ENCODE peak calls at places on chromosomes 2 and 18, in ten cellular contexts. One of them, this sample, is unnamed.

GRCh38 chr2:96665083-96665569 is 22.6 kb downstream of the FER1L5 start:
- DNase-seq in fibroblast of lung: peak; percentile 98
- DNase-seq in posterior cingulate gyrus: no peak
- DNase-seq in CD8-positive, alpha-beta memory T cell: no peak
- DNase-seq in foreskin keratinocyte: peak; percentile 97
- DNase-seq in pons: no peak
- DNase-seq in stimulated activated CD4-positive, alpha-beta T cell treated with anti-CD3 and anti-CD28 coated beads, Interleukin-1b, Interleukin-23, amount 100 ng/mL, for 1 hour: no peak
- DNase-seq in mucosa of gallbladder: no peak
- DNase-seq in neuronal stem cell: no peak
- DNase-seq in left ventricle myocardium superior: no peak
- DNase-seq in this sample: peak; percentile 97

GRCh38 chr18:61912476-61912875 is 19.7 kb upstream of the RNF152 start:
- DNase-seq in fibroblast of lung: no peak
- DNase-seq in posterior cingulate gyrus: no peak
- DNase-seq in CD8-positive, alpha-beta memory T cell: no peak
- DNase-seq in foreskin keratinocyte: no peak
- DNase-seq in pons: no peak
- DNase-seq in stimulated activated CD4-positive, alpha-beta T cell treated with anti-CD3 and anti-CD28 coated beads, Interleukin-1b, Interleukin-23, amount 100 ng/mL, for 1 hour: no peak
- DNase-seq in mucosa of gallbladder: no peak
- DNase-seq in neuronal stem cell: no peak
- DNase-seq in left ventricle myocardium superior: no peak
- DNase-seq in this sample: no peak

GRCh38 chr2:53600835-53601234 is 166.8 kb upstream of the CHAC2 start:
- DNase-seq in fibroblast of lung: no peak
- DNase-seq in posterior cingulate gyrus: no peak
- DNase-seq in CD8-positive, alpha-beta memory T cell: no peak
- DNase-seq in foreskin keratinocyte: peak; percentile 38
- DNase-seq in pons: no peak
- DNase-seq in stimulated activated CD4-positive, alpha-beta T cell treated with anti-CD3 and anti-CD28 coated beads, Interleukin-1b, Interleukin-23, amount 100 ng/mL, for 1 hour: no peak
- DNase-seq in mucosa of gallbladder: no peak
- DNase-seq in neuronal stem cell: no peak
- DNase-seq in left ventricle myocardium superior: no peak
- DNase-seq in this sample: peak; percentile 31

GRCh38 chr2:188293601-188294482 is 2.2 kb downstream of the GULP1 start:
- DNase-seq in fibroblast of lung: peak; percentile 83
- DNase-seq in posterior cingulate gyrus: peak; percentile 42
- DNase-seq in CD8-positive, alpha-beta memory T cell: no peak
- DNase-seq in foreskin keratinocyte: peak; percentile 52
- DNase-seq in pons: peak; percentile 42
- DNase-seq in stimulated activated CD4-positive, alpha-beta T cell treated with anti-CD3 and anti-CD28 coated beads, Interleukin-1b, Interleukin-23, amount 100 ng/mL, for 1 hour: no peak
- DNase-seq in mucosa of gallbladder: peak; percentile 80
- DNase-seq in neuronal stem cell: no peak
- DNase-seq in left ventricle myocardium superior: peak; percentile 65
- DNase-seq in this sample: peak; percentile 53

GRCh38 chr2:69628325-69629038 is 15.1 kb downstream of the AAK1 start:
- DNase-seq in fibroblast of lung: no peak
- DNase-seq in posterior cingulate gyrus: no peak
- DNase-seq in CD8-positive, alpha-beta memory T cell: no peak
- DNase-seq in foreskin keratinocyte: no peak
- DNase-seq in pons: peak; percentile 52
- DNase-seq in stimulated activated CD4-positive, alpha-beta T cell treated with anti-CD3 and anti-CD28 coated beads, Interleukin-1b, Interleukin-23, amount 100 ng/mL, for 1 hour: no peak
- DNase-seq in mucosa of gallbladder: no peak
- DNase-seq in neuronal stem cell: no peak
- DNase-seq in left ventricle myocardium superior: no peak
- DNase-seq in this sample: no peak

GRCh38 chr2:198710562-198710961 is 747.2 kb downstream of the SATB2 start:
- DNase-seq in fibroblast of lung: no peak
- DNase-seq in posterior cingulate gyrus: no peak
- DNase-seq in CD8-positive, alpha-beta memory T cell: no peak
- DNase-seq in foreskin keratinocyte: no peak
- DNase-seq in pons: no peak
- DNase-seq in stimulated activated CD4-positive, alpha-beta T cell treated with anti-CD3 and anti-CD28 coated beads, Interleukin-1b, Interleukin-23, amount 100 ng/mL, for 1 hour: no peak
- DNase-seq in mucosa of gallbladder: no peak
- DNase-seq in neuronal stem cell: no peak
- DNase-seq in left ventricle myocardium superior: no peak
- DNase-seq in this sample: no peak

GRCh38 chr2:86045541-86045940 is 60.1 kb downstream of the POLR1A start:
- DNase-seq in fibroblast of lung: no peak
- DNase-seq in posterior cingulate gyrus: no peak
- DNase-seq in CD8-positive, alpha-beta memory T cell: no peak
- DNase-seq in foreskin keratinocyte: no peak
- DNase-seq in pons: no peak
- DNase-seq in stimulated activated CD4-positive, alpha-beta T cell treated with anti-CD3 and anti-CD28 coated beads, Interleukin-1b, Interleukin-23, amount 100 ng/mL, for 1 hour: no peak
- DNase-seq in mucosa of gallbladder: no peak
- DNase-seq in neuronal stem cell: no peak
- DNase-seq in left ventricle myocardium superior: no peak
- DNase-seq in this sample: no peak

GRCh38 chr2:2572393-2573204 is 241.5 kb upstream of the MYT1L start:
- DNase-seq in fibroblast of lung: no peak
- DNase-seq in posterior cingulate gyrus: no peak
- DNase-seq in CD8-positive, alpha-beta memory T cell: no peak
- DNase-seq in foreskin keratinocyte: no peak
- DNase-seq in pons: no peak
- DNase-seq in stimulated activated CD4-positive, alpha-beta T cell treated with anti-CD3 and anti-CD28 coated beads, Interleukin-1b, Interleukin-23, amount 100 ng/mL, for 1 hour: no peak
- DNase-seq in mucosa of gallbladder: no peak
- DNase-seq in neuronal stem cell: no peak
- DNase-seq in left ventricle myocardium superior: no peak
- DNase-seq in this sample: no peak

GRCh38 chr18:64747803-64748202 is 598.9 kb upstream of the LINC00305 start:
- DNase-seq in fibroblast of lung: no peak
- DNase-seq in posterior cingulate gyrus: no peak
- DNase-seq in CD8-positive, alpha-beta memory T cell: no peak
- DNase-seq in foreskin keratinocyte: no peak
- DNase-seq in pons: no peak
- DNase-seq in stimulated activated CD4-positive, alpha-beta T cell treated with anti-CD3 and anti-CD28 coated beads, Interleukin-1b, Interleukin-23, amount 100 ng/mL, for 1 hour: no peak
- DNase-seq in mucosa of gallbladder: no peak
- DNase-seq in neuronal stem cell: no peak
- DNase-seq in left ventricle myocardium superior: no peak
- DNase-seq in this sample: no peak

GRCh38 chr2:9796056-9796792 is 47.0 kb upstream of the TAF1B start:
- DNase-seq in fibroblast of lung: no peak
- DNase-seq in posterior cingulate gyrus: no peak
- DNase-seq in CD8-positive, alpha-beta memory T cell: no peak
- DNase-seq in foreskin keratinocyte: no peak
- DNase-seq in pons: no peak
- DNase-seq in stimulated activated CD4-positive, alpha-beta T cell treated with anti-CD3 and anti-CD28 coated beads, Interleukin-1b, Interleukin-23, amount 100 ng/mL, for 1 hour: no peak
- DNase-seq in mucosa of gallbladder: no peak
- DNase-seq in neuronal stem cell: no peak
- DNase-seq in left ventricle myocardium superior: peak; percentile 17
- DNase-seq in this sample: no peak

GRCh38 chr2:100321181-100321880 is 970 bp downstream of the LONRF2 start:
- DNase-seq in fibroblast of lung: peak; percentile 15
- DNase-seq in posterior cingulate gyrus: no peak
- DNase-seq in CD8-positive, alpha-beta memory T cell: no peak
- DNase-seq in foreskin keratinocyte: peak; percentile 17
- DNase-seq in pons: peak; percentile 11
- DNase-seq in stimulated activated CD4-positive, alpha-beta T cell treated with anti-CD3 and anti-CD28 coated beads, Interleukin-1b, Interleukin-23, amount 100 ng/mL, for 1 hour: no peak
- DNase-seq in mucosa of gallbladder: peak; percentile 47
- DNase-seq in neuronal stem cell: peak; percentile 33
- DNase-seq in left ventricle myocardium superior: peak; percentile 66
- DNase-seq in this sample: peak; percentile 19

GRCh38 chr2:110149330-110150220 is 34.0 kb upstream of the MALL start:
- DNase-seq in fibroblast of lung: peak; percentile 83
- DNase-seq in posterior cingulate gyrus: no peak
- DNase-seq in CD8-positive, alpha-beta memory T cell: no peak
- DNase-seq in foreskin keratinocyte: peak; percentile 89
- DNase-seq in pons: no peak
- DNase-seq in stimulated activated CD4-positive, alpha-beta T cell treated with anti-CD3 and anti-CD28 coated beads, Interleukin-1b, Interleukin-23, amount 100 ng/mL, for 1 hour: no peak
- DNase-seq in mucosa of gallbladder: no peak
- DNase-seq in neuronal stem cell: no peak
- DNase-seq in left ventricle myocardium superior: no peak
- DNase-seq in this sample: peak; percentile 89

GRCh38 chr2:187302146-187302545 is 145.9 kb downstream of the CALCRL start:
- DNase-seq in fibroblast of lung: peak; percentile 74
- DNase-seq in posterior cingulate gyrus: no peak
- DNase-seq in CD8-positive, alpha-beta memory T cell: no peak
- DNase-seq in foreskin keratinocyte: no peak
- DNase-seq in pons: no peak
- DNase-seq in stimulated activated CD4-positive, alpha-beta T cell treated with anti-CD3 and anti-CD28 coated beads, Interleukin-1b, Interleukin-23, amount 100 ng/mL, for 1 hour: no peak
- DNase-seq in mucosa of gallbladder: no peak
- DNase-seq in neuronal stem cell: no peak
- DNase-seq in left ventricle myocardium superior: no peak
- DNase-seq in this sample: no peak

GRCh38 chr2:208820289-208820688 is 413.7 kb downstream of the PTH2R start:
- DNase-seq in fibroblast of lung: no peak
- DNase-seq in posterior cingulate gyrus: no peak
- DNase-seq in CD8-positive, alpha-beta memory T cell: no peak
- DNase-seq in foreskin keratinocyte: peak; percentile 42
- DNase-seq in pons: peak; percentile 37
- DNase-seq in stimulated activated CD4-positive, alpha-beta T cell treated with anti-CD3 and anti-CD28 coated beads, Interleukin-1b, Interleukin-23, amount 100 ng/mL, for 1 hour: no peak
- DNase-seq in mucosa of gallbladder: no peak
- DNase-seq in neuronal stem cell: no peak
- DNase-seq in left ventricle myocardium superior: no peak
- DNase-seq in this sample: peak; percentile 13

GRCh38 chr2:161436411-161436810 is 20.3 kb downstream of the TBR1 start:
- DNase-seq in fibroblast of lung: peak; percentile 89
- DNase-seq in posterior cingulate gyrus: no peak
- DNase-seq in CD8-positive, alpha-beta memory T cell: no peak
- DNase-seq in foreskin keratinocyte: peak; percentile 75
- DNase-seq in pons: no peak
- DNase-seq in stimulated activated CD4-positive, alpha-beta T cell treated with anti-CD3 and anti-CD28 coated beads, Interleukin-1b, Interleukin-23, amount 100 ng/mL, for 1 hour: no peak
- DNase-seq in mucosa of gallbladder: no peak
- DNase-seq in neuronal stem cell: no peak
- DNase-seq in left ventricle myocardium superior: no peak
- DNase-seq in this sample: peak; percentile 67

GRCh38 chr2:5433855-5434254 is 258.3 kb upstream of the SOX11 start:
- DNase-seq in fibroblast of lung: no peak
- DNase-seq in posterior cingulate gyrus: no peak
- DNase-seq in CD8-positive, alpha-beta memory T cell: no peak
- DNase-seq in foreskin keratinocyte: no peak
- DNase-seq in pons: no peak
- DNase-seq in stimulated activated CD4-positive, alpha-beta T cell treated with anti-CD3 and anti-CD28 coated beads, Interleukin-1b, Interleukin-23, amount 100 ng/mL, for 1 hour: no peak
- DNase-seq in mucosa of gallbladder: no peak
- DNase-seq in neuronal stem cell: no peak
- DNase-seq in left ventricle myocardium superior: no peak
- DNase-seq in this sample: no peak

GRCh38 chr2:176081993-176082884 is 1.5 kb downstream of the EVX2 start:
- DNase-seq in fibroblast of lung: no peak
- DNase-seq in posterior cingulate gyrus: no peak
- DNase-seq in CD8-positive, alpha-beta memory T cell: no peak
- DNase-seq in foreskin keratinocyte: no peak
- DNase-seq in pons: no peak
- DNase-seq in stimulated activated CD4-positive, alpha-beta T cell treated with anti-CD3 and anti-CD28 coated beads, Interleukin-1b, Interleukin-23, amount 100 ng/mL, for 1 hour: no peak
- DNase-seq in mucosa of gallbladder: no peak
- DNase-seq in neuronal stem cell: no peak
- DNase-seq in left ventricle myocardium superior: no peak
- DNase-seq in this sample: no peak

GRCh38 chr2:64268330-64268729 is 124.1 kb upstream of the PELI1 start:
- DNase-seq in fibroblast of lung: no peak
- DNase-seq in posterior cingulate gyrus: no peak
- DNase-seq in CD8-positive, alpha-beta memory T cell: no peak
- DNase-seq in foreskin keratinocyte: no peak
- DNase-seq in pons: no peak
- DNase-seq in stimulated activated CD4-positive, alpha-beta T cell treated with anti-CD3 and anti-CD28 coated beads, Interleukin-1b, Interleukin-23, amount 100 ng/mL, for 1 hour: no peak
- DNase-seq in mucosa of gallbladder: no peak
- DNase-seq in neuronal stem cell: no peak
- DNase-seq in left ventricle myocardium superior: no peak
- DNase-seq in this sample: no peak

GRCh38 chr2:216880509-216881184 is 20.8 kb upstream of the TNP1 start:
- DNase-seq in fibroblast of lung: peak; percentile 72
- DNase-seq in posterior cingulate gyrus: no peak
- DNase-seq in CD8-positive, alpha-beta memory T cell: no peak
- DNase-seq in foreskin keratinocyte: no peak
- DNase-seq in pons: no peak
- DNase-seq in stimulated activated CD4-positive, alpha-beta T cell treated with anti-CD3 and anti-CD28 coated beads, Interleukin-1b, Interleukin-23, amount 100 ng/mL, for 1 hour: no peak
- DNase-seq in mucosa of gallbladder: no peak
- DNase-seq in neuronal stem cell: no peak
- DNase-seq in left ventricle myocardium superior: no peak
- DNase-seq in this sample: no peak

GRCh38 chr2:190410171-190410570 is 2.0 kb downstream of the MFSD6 start:
- DNase-seq in fibroblast of lung: no peak
- DNase-seq in posterior cingulate gyrus: no peak
- DNase-seq in CD8-positive, alpha-beta memory T cell: no peak
- DNase-seq in foreskin keratinocyte: no peak
- DNase-seq in pons: no peak
- DNase-seq in stimulated activated CD4-positive, alpha-beta T cell treated with anti-CD3 and anti-CD28 coated beads, Interleukin-1b, Interleukin-23, amount 100 ng/mL, for 1 hour: no peak
- DNase-seq in mucosa of gallbladder: no peak
- DNase-seq in neuronal stem cell: no peak
- DNase-seq in left ventricle myocardium superior: no peak
- DNase-seq in this sample: no peak

GRCh38 chr18:111292-112014 is 46.9 kb upstream of the USP14 start:
- DNase-seq in fibroblast of lung: peak; percentile 54
- DNase-seq in posterior cingulate gyrus: peak; percentile 41
- DNase-seq in CD8-positive, alpha-beta memory T cell: peak; percentile 76
- DNase-seq in foreskin keratinocyte: peak; percentile 58
- DNase-seq in pons: peak; percentile 46
- DNase-seq in stimulated activated CD4-positive, alpha-beta T cell treated with anti-CD3 and anti-CD28 coated beads, Interleukin-1b, Interleukin-23, amount 100 ng/mL, for 1 hour: peak; percentile 30
- DNase-seq in mucosa of gallbladder: peak; percentile 63
- DNase-seq in neuronal stem cell: peak; percentile 72
- DNase-seq in left ventricle myocardium superior: peak; percentile 79
- DNase-seq in this sample: peak; percentile 66

GRCh38 chr2:192307530-192307929 is 112.8 kb upstream of the TMEFF2 start:
- DNase-seq in fibroblast of lung: no peak
- DNase-seq in posterior cingulate gyrus: no peak
- DNase-seq in CD8-positive, alpha-beta memory T cell: no peak
- DNase-seq in foreskin keratinocyte: peak; percentile 27
- DNase-seq in pons: no peak
- DNase-seq in stimulated activated CD4-positive, alpha-beta T cell treated with anti-CD3 and anti-CD28 coated beads, Interleukin-1b, Interleukin-23, amount 100 ng/mL, for 1 hour: no peak
- DNase-seq in mucosa of gallbladder: no peak
- DNase-seq in neuronal stem cell: no peak
- DNase-seq in left ventricle myocardium superior: no peak
- DNase-seq in this sample: no peak

GRCh38 chr2:45860136-45861106 is 208.9 kb downstream of the PRKCE start:
- DNase-seq in fibroblast of lung: peak; percentile 86
- DNase-seq in posterior cingulate gyrus: peak; percentile 73
- DNase-seq in CD8-positive, alpha-beta memory T cell: no peak
- DNase-seq in foreskin keratinocyte: no peak
- DNase-seq in pons: peak; percentile 89
- DNase-seq in stimulated activated CD4-positive, alpha-beta T cell treated with anti-CD3 and anti-CD28 coated beads, Interleukin-1b, Interleukin-23, amount 100 ng/mL, for 1 hour: no peak
- DNase-seq in mucosa of gallbladder: peak; percentile 34
- DNase-seq in neuronal stem cell: no peak
- DNase-seq in left ventricle myocardium superior: peak; percentile 54
- DNase-seq in this sample: peak; percentile 25

GRCh38 chr18:47975105-47975504 is 44.6 kb upstream of the SMAD2 start:
- DNase-seq in fibroblast of lung: no peak
- DNase-seq in posterior cingulate gyrus: no peak
- DNase-seq in CD8-positive, alpha-beta memory T cell: no peak
- DNase-seq in foreskin keratinocyte: no peak
- DNase-seq in pons: no peak
- DNase-seq in stimulated activated CD4-positive, alpha-beta T cell treated with anti-CD3 and anti-CD28 coated beads, Interleukin-1b, Interleukin-23, amount 100 ng/mL, for 1 hour: no peak
- DNase-seq in mucosa of gallbladder: no peak
- DNase-seq in neuronal stem cell: no peak
- DNase-seq in left ventricle myocardium superior: no peak
- DNase-seq in this sample: no peak

GRCh38 chr2:157923598-157923997 is 47.5 kb upstream of the ACVR1 start:
- DNase-seq in fibroblast of lung: peak; percentile 8
- DNase-seq in posterior cingulate gyrus: no peak
- DNase-seq in CD8-positive, alpha-beta memory T cell: no peak
- DNase-seq in foreskin keratinocyte: no peak
- DNase-seq in pons: no peak
- DNase-seq in stimulated activated CD4-positive, alpha-beta T cell treated with anti-CD3 and anti-CD28 coated beads, Interleukin-1b, Interleukin-23, amount 100 ng/mL, for 1 hour: no peak
- DNase-seq in mucosa of gallbladder: no peak
- DNase-seq in neuronal stem cell: no peak
- DNase-seq in left ventricle myocardium superior: no peak
- DNase-seq in this sample: no peak

GRCh38 chr2:39772812-39773152 is 6.3 kb downstream of the THUMPD2 start:
- DNase-seq in fibroblast of lung: no peak
- DNase-seq in posterior cingulate gyrus: no peak
- DNase-seq in CD8-positive, alpha-beta memory T cell: no peak
- DNase-seq in foreskin keratinocyte: no peak
- DNase-seq in pons: peak; percentile 45
- DNase-seq in stimulated activated CD4-positive, alpha-beta T cell treated with anti-CD3 and anti-CD28 coated beads, Interleukin-1b, Interleukin-23, amount 100 ng/mL, for 1 hour: no peak
- DNase-seq in mucosa of gallbladder: no peak
- DNase-seq in neuronal stem cell: no peak
- DNase-seq in left ventricle myocardium superior: no peak
- DNase-seq in this sample: no peak

GRCh38 chr2:80059381-80059907 is 245.1 kb downstream of the LRRTM1 start:
- DNase-seq in fibroblast of lung: no peak
- DNase-seq in posterior cingulate gyrus: no peak
- DNase-seq in CD8-positive, alpha-beta memory T cell: no peak
- DNase-seq in foreskin keratinocyte: no peak
- DNase-seq in pons: no peak
- DNase-seq in stimulated activated CD4-positive, alpha-beta T cell treated with anti-CD3 and anti-CD28 coated beads, Interleukin-1b, Interleukin-23, amount 100 ng/mL, for 1 hour: no peak
- DNase-seq in mucosa of gallbladder: no peak
- DNase-seq in neuronal stem cell: no peak
- DNase-seq in left ventricle myocardium superior: no peak
- DNase-seq in this sample: no peak

GRCh38 chr2:200399046-200399445 is 92.6 kb downstream of the SPATS2L start:
- DNase-seq in fibroblast of lung: no peak
- DNase-seq in posterior cingulate gyrus: no peak
- DNase-seq in CD8-positive, alpha-beta memory T cell: no peak
- DNase-seq in foreskin keratinocyte: peak; percentile 79
- DNase-seq in pons: no peak
- DNase-seq in stimulated activated CD4-positive, alpha-beta T cell treated with anti-CD3 and anti-CD28 coated beads, Interleukin-1b, Interleukin-23, amount 100 ng/mL, for 1 hour: no peak
- DNase-seq in mucosa of gallbladder: no peak
- DNase-seq in neuronal stem cell: no peak
- DNase-seq in left ventricle myocardium superior: no peak
- DNase-seq in this sample: peak; percentile 63